ENCODE peak calls at places on chromosomes 13 and 19, in eight cellular contexts. B is T-helper 1 cell; J is GM19239; L is GM03348; V is stimulated activated CD4-positive, alpha-beta T cell treated with anti-CD3 and anti-CD28 coated beads, Interleukin-4, amount 100 ng/mL, for 4 hours; F is CD8-positive, alpha-beta T cell; W is T-cell; T is AML-193. U is an unnamed sample.
A peak's percentile ranks its signal among the peaks of the same experiment; 100 is the strongest.

GRCh38 chr19:18274303-18274775 is at the start of gene IQCN:
- DNase-seq in B (no peak), J (no peak), L (peak; percentile 41), V (no peak), F (no peak), W (peak; percentile 47), T (no peak), U (peak; percentile 55)

GRCh38 chr19:42042455-42043170 is 27.4 kb downstream of the GRIK5 start:
- DNase-seq in B (no peak), J (no peak), L (no peak), V (no peak), F (no peak), W (no peak), T (no peak), U (no peak)

GRCh38 chr13:98528663-98529064 is 48.2 kb downstream of the STK24 start:
- DNase-seq in B (no peak), J (no peak), L (peak; percentile 82), V (no peak), F (no peak), W (no peak), T (no peak), U (peak; percentile 38)

GRCh38 chr19:42121666-42122069 is 10.6 kb downstream of the POU2F2 start:
- DNase-seq in B (peak; percentile 65), J (peak; percentile 67), L (peak; percentile 91), V (peak; percentile 93), F (peak; percentile 86), W (peak; percentile 58), T (no peak), U (peak; percentile 89)

GRCh38 chr19:13089139-13089856 is 13.4 kb downstream of the LYL1 start:
- DNase-seq in B (no peak), J (peak; percentile 67), L (no peak), V (no peak), F (no peak), W (no peak), T (no peak), U (no peak)

GRCh38 chr19:54554896-54555295 is 18.7 kb upstream of the LILRA2 start:
- DNase-seq in B (no peak), J (no peak), L (no peak), V (no peak), F (no peak), W (no peak), T (no peak), U (no peak)

GRCh38 chr13:108195146-108195545 is 20.2 kb downstream of the LIG4 start:
- DNase-seq in B (no peak), J (no peak), L (no peak), V (no peak), F (no peak), W (no peak), T (no peak), U (peak; percentile 65)

GRCh38 chr19:54114340-54114826 is 1.1 kb downstream of the TFPT start:
- DNase-seq in B (peak; percentile 46), J (peak; percentile 52), L (peak; percentile 42), V (peak; percentile 9), F (peak; percentile 75), W (peak; percentile 27), T (peak; percentile 45), U (peak; percentile 34)

GRCh38 chr13:40818926-40819325 is 29.5 kb downstream of the SLC25A15 start:
- DNase-seq in B (no peak), J (no peak), L (no peak), V (no peak), F (no peak), W (no peak), T (no peak), U (no peak)

GRCh38 chr13:26599403-26599802 is 41.9 kb downstream of the WASF3 start:
- DNase-seq in B (no peak), J (no peak), L (no peak), V (no peak), F (no peak), W (no peak), T (no peak), U (no peak)

GRCh38 chr19:48445256-48445605 is 552 bp upstream of the GRWD1 start:
- DNase-seq in B (no peak), J (no peak), L (peak; percentile 92), V (no peak), F (no peak), W (peak; percentile 26), T (peak; percentile 91), U (peak; percentile 86)

GRCh38 chr13:102974574-102975195 is 91.5 kb downstream of the SLC10A2 start:
- DNase-seq in B (no peak), J (no peak), L (no peak), V (no peak), F (no peak), W (no peak), T (no peak), U (peak; percentile 21)

GRCh38 chr13:27654816-27655215 is 33.1 kb downstream of the POLR1D start:
- DNase-seq in B (no peak), J (no peak), L (no peak), V (no peak), F (no peak), W (no peak), T (no peak), U (no peak)

GRCh38 chr19:28961772-28962500 is 251.0 kb downstream of the UQCRFS1 start:
- DNase-seq in B (no peak), J (no peak), L (peak; percentile 65), V (no peak), F (no peak), W (no peak), T (no peak), U (no peak)

GRCh38 chr13:102726430-102726829 is 31.6 kb upstream of the METTL21C start:
- DNase-seq in B (no peak), J (no peak), L (no peak), V (no peak), F (no peak), W (no peak), T (peak; percentile 59), U (peak; percentile 51)